ENCODE peak calls at places on chromosomes 3 and 15, in six cellular contexts. Z is ELR, X is astrocyte of the spinal cord, U is right atrium auricular region, S is HS-5, B is colonic mucosa. A is an unnamed sample.

GRCh38 chr3:180142041-180142440 is 105.3 kb upstream of the PEX5L start:
- DNase-seq in Z (peak), X (no peak), U (no peak), S (peak), B (no peak), A (no peak)

GRCh38 chr15:88219623-88220022 is 36.9 kb downstream of the NTRK3 start:
- DNase-seq in Z (no peak), X (no peak), U (no peak), S (no peak), B (no peak), A (no peak)

GRCh38 chr3:187974857-187975257 is 179.1 kb upstream of the LPP start:
- DNase-seq in Z (no peak), X (no peak), U (no peak), S (no peak), B (no peak), A (no peak)

GRCh38 chr3:194686816-194687637 is 1.3 kb downstream of the FAM43A start:
- DNase-seq in Z (peak), X (peak), U (no peak), S (no peak), B (peak), A (peak)

GRCh38 chr3:195221015-195221853 is 49.7 kb downstream of the XXYLT1 start:
- DNase-seq in Z (no peak), X (peak), U (no peak), S (no peak), B (peak), A (no peak)

GRCh38 chr15:48861813-48862431 is 16.0 kb upstream of the EID1 start:
- DNase-seq in Z (peak), X (peak), U (no peak), S (no peak), B (peak), A (no peak)

GRCh38 chr15:33059184-33059583 is 135.3 kb downstream of the FMN1 start:
- DNase-seq in Z (no peak), X (peak), U (no peak), S (no peak), B (no peak), A (no peak)

GRCh38 chr3:138184994-138185393 is 2.1 kb upstream of the ARMC8 start:
- DNase-seq in Z (peak), X (no peak), U (no peak), S (no peak), B (no peak), A (no peak)

GRCh38 chr3:96480881-96481280 is 333.5 kb upstream of the EPHA6 start:
- DNase-seq in Z (no peak), X (no peak), U (no peak), S (no peak), B (no peak), A (no peak)

GRCh38 chr15:52559022-52559421 is 9.8 kb downstream of the ARPP19 start:
- DNase-seq in Z (no peak), X (no peak), U (no peak), S (no peak), B (no peak), A (no peak)

GRCh38 chr3:99504258-99504657 is 134.1 kb upstream of the COL8A1 start:
- DNase-seq in Z (peak), X (no peak), U (no peak), S (no peak), B (no peak), A (no peak)

GRCh38 chr3:172697558-172697957 is 13.3 kb downstream of the NCEH1 start:
- DNase-seq in Z (no peak), X (no peak), U (no peak), S (no peak), B (no peak), A (no peak)

GRCh38 chr3:45123841-45124269 is 22.3 kb downstream of the CDCP1 start:
- DNase-seq in Z (peak), X (peak), U (no peak), S (peak), B (no peak), A (no peak)

GRCh38 chr15:70265466-70265978 is 167.8 kb upstream of the TLE3 start:
- DNase-seq in Z (no peak), X (no peak), U (no peak), S (no peak), B (no peak), A (no peak)

GRCh38 chr15:61030451-61030850 is 198.7 kb downstream of the RORA start:
- DNase-seq in Z (no peak), X (no peak), U (no peak), S (no peak), B (no peak), A (no peak)

GRCh38 chr3:17742092-17742836 is at the start of gene TBC1D5:
- DNase-seq in Z (peak), X (peak), U (peak), S (no peak), B (peak), A (peak)

GRCh38 chr15:64162478-64162868 is 349 bp downstream of the PPIB start:
- DNase-seq in Z (no peak), X (no peak), U (no peak), S (no peak), B (no peak), A (no peak)

GRCh38 chr3:119636194-119636593 is 24.2 kb downstream of the POPDC2 start:
- DNase-seq in Z (peak), X (peak), U (no peak), S (no peak), B (no peak), A (no peak)

GRCh38 chr3:196968233-196969000 is at the start of gene PIGZ:
- DNase-seq in Z (peak), X (no peak), U (no peak), S (no peak), B (peak), A (no peak)

GRCh38 chr15:56919708-56920637 is 1.5 kb downstream of the TCF12 start:
- DNase-seq in Z (peak), X (peak), U (no peak), S (no peak), B (peak), A (no peak)

GRCh38 chr3:25423780-25424179 is 4.3 kb upstream of the RARB start:
- DNase-seq in Z (peak), X (peak), U (no peak), S (no peak), B (no peak), A (no peak)

GRCh38 chr15:40010681-40011080 is 28.3 kb downstream of the SRP14 start:
- DNase-seq in Z (peak), X (peak), U (no peak), S (peak), B (no peak), A (no peak)

GRCh38 chr3:242986-243706 is 46.6 kb downstream of the CHL1 start:
- DNase-seq in Z (no peak), X (peak), U (no peak), S (no peak), B (no peak), A (no peak)

GRCh38 chr15:31127596-31128261 is 26.2 kb upstream of the TRPM1 start:
- DNase-seq in Z (no peak), X (no peak), U (no peak), S (no peak), B (no peak), A (no peak)

GRCh38 chr3:25381083-25381482 is 47.0 kb upstream of the RARB start:
- DNase-seq in Z (no peak), X (peak), U (no peak), S (no peak), B (no peak), A (no peak)

GRCh38 chr3:42601898-42602581 is 1.6 kb downstream of the NKTR start:
- DNase-seq in Z (peak), X (no peak), U (no peak), S (no peak), B (no peak), A (no peak)

GRCh38 chr3:194592798-194593752 is 40.1 kb downstream of the TMEM44 start:
- DNase-seq in Z (peak), X (peak), U (no peak), S (peak), B (no peak), A (no peak)

GRCh38 chr3:62036726-62037125 is 336.6 kb downstream of the FEZF2 start:
- DNase-seq in Z (peak), X (no peak), U (no peak), S (no peak), B (no peak), A (no peak)

A was measured in Right ventricle myocardium inferior.